ENCODE peak calls at places on chromosomes 3 and 15, in six cellular contexts. Y is foreskin fibroblast; G is endothelial cell; L is activated T-helper 1 cell treated with anti-CD3 and anti-CD28 coated beads, Interleukin-2, amount 50 U/mL, for 16 hours; M is NCI-H510A treated with DMSO at 0.1 percent for 48 hours; Z is sciatic nerve. K is an unnamed sample.

GRCh38 chr15:70096215-70096974 is 1.3 kb downstream of the TLE3 start:
- DNase-seq in Y (peak), G (peak), L (no peak), M (no peak), Z (peak), K (peak)

GRCh38 chr3:11457126-11457525 is 184.9 kb downstream of the ATG7 start:
- DNase-seq in Y (no peak), G (no peak), L (no peak), M (no peak), Z (no peak), K (no peak)

GRCh38 chr3:188165596-188165995 is 11.6 kb downstream of the LPP start:
- DNase-seq in Y (no peak), G (no peak), L (no peak), M (no peak), Z (no peak), K (no peak)

GRCh38 chr15:70018646-70019600 is 78.8 kb downstream of the TLE3 start:
- DNase-seq in Y (no peak), G (no peak), L (no peak), M (no peak), Z (no peak), K (no peak)

GRCh38 chr15:90807687-90808086 is 60.7 kb upstream of the FURIN start:
- DNase-seq in Y (no peak), G (no peak), L (no peak), M (no peak), Z (no peak), K (no peak)

GRCh38 chr3:184466413-184466960 is 86.6 kb downstream of the CHRD start:
- DNase-seq in Y (peak), G (no peak), L (no peak), M (peak), Z (no peak), K (no peak)

GRCh38 chr3:81558106-81558505 is 203.3 kb downstream of the GBE1 start:
- DNase-seq in Y (no peak), G (no peak), L (no peak), M (no peak), Z (no peak), K (no peak)

GRCh38 chr15:69074011-69074842 is 59.7 kb downstream of the NOX5 start:
- DNase-seq in Y (peak), G (peak), L (no peak), M (peak), Z (peak), K (peak)

K was measured in ureter.